ENCODE peak calls at places on chromosomes 3 and 15, in ten cellular contexts. A, V, L, U, X, K, G, F, M and O are unnamed samples.

GRCh38 chr15:61097852-61098251 is 131.2 kb downstream of the RORA start:
- DNase-seq in A (no peak), V (no peak), L (no peak), U (no peak), X (no peak), K (no peak), G (no peak), F (no peak), M (no peak), O (no peak)

GRCh38 chr3:52281980-52282801 is 3.7 kb upstream of the WDR82 start:
- DNase-seq in A (no peak), V (no peak), L (peak; percentile 69), U (no peak), X (no peak), K (no peak), G (no peak), F (no peak), M (no peak), O (no peak)

GRCh38 chr3:50211930-50212329 is 6.9 kb downstream of the SLC38A3 start:
- DNase-seq in A (no peak), V (peak; percentile 20), L (peak; percentile 47), U (no peak), X (no peak), K (no peak), G (no peak), F (no peak), M (no peak), O (no peak)

GRCh38 chr15:25690673-25691543 is 172.2 kb downstream of the ATP10A start:
- DNase-seq in A (no peak), V (peak; percentile 86), L (no peak), U (no peak), X (no peak), K (no peak), G (peak; percentile 75), F (no peak), M (no peak), O (no peak)

GRCh38 chr3:188389711-188390346 is 235.9 kb downstream of the LPP start:
- DNase-seq in A (no peak), V (no peak), L (no peak), U (peak; percentile 4), X (no peak), K (no peak), G (no peak), F (no peak), M (peak; percentile 72), O (no peak)

GRCh38 chr3:193795062-193795690 is 202.2 kb downstream of the OPA1 start:
- DNase-seq in A (no peak), V (no peak), L (no peak), U (no peak), X (no peak), K (no peak), G (no peak), F (no peak), M (no peak), O (no peak)

GRCh38 chr3:113241292-113242033 is 30.1 kb downstream of the BOC start:
- DNase-seq in A (no peak), V (peak; percentile 22), L (no peak), U (no peak), X (peak; percentile 32), K (no peak), G (no peak), F (no peak), M (no peak), O (no peak)

GRCh38 chr15:56040081-56041035 is 46.9 kb upstream of the NEDD4 start:
- DNase-seq in A (peak; percentile 66), V (peak; percentile 98), L (peak; percentile 38), U (peak; percentile 3), X (peak; percentile 61), K (no peak), G (peak; percentile 85), F (peak; percentile 54), M (peak; percentile 79), O (no peak)

GRCh38 chr3:49867400-49867799 is 2.3 kb downstream of the CAMKV start:
- DNase-seq in A (no peak), V (no peak), L (no peak), U (no peak), X (no peak), K (no peak), G (no peak), F (no peak), M (no peak), O (no peak)

GRCh38 chr15:35319354-35319753 is 226.6 kb downstream of the DPH6 start:
- DNase-seq in A (no peak), V (no peak), L (no peak), U (no peak), X (no peak), K (no peak), G (no peak), F (no peak), M (no peak), O (no peak)

GRCh38 chr3:19029837-19030835 is 118.2 kb upstream of the KCNH8 start:
- DNase-seq in A (no peak), V (no peak), L (no peak), U (no peak), X (no peak), K (no peak), G (peak; percentile 64), F (no peak), M (no peak), O (no peak)

GRCh38 chr3:123317716-123318115 is 116.0 kb downstream of the SEC22A start:
- DNase-seq in A (no peak), V (no peak), L (no peak), U (no peak), X (no peak), K (no peak), G (no peak), F (no peak), M (no peak), O (no peak)

GRCh38 chr3:72938471-72939265 is 50.8 kb downstream of the GXYLT2 start:
- DNase-seq in A (peak; percentile 37), V (peak; percentile 99), L (peak; percentile 94), U (no peak), X (peak; percentile 51), K (peak; percentile 92), G (peak; percentile 66), F (peak; percentile 57), M (peak; percentile 87), O (no peak)
- TF ChIP-seq CTCF in A (no peak), V (peak; percentile 51), L (peak; percentile 14), U (no peak), X (peak; percentile 61), K (peak; percentile 61), G (peak; percentile 81), F (peak; percentile 61), M (peak; percentile 75), O (peak; percentile 63)

GRCh38 chr3:46442591-46443530 is 21.8 kb downstream of the LTF start:
- DNase-seq in A (peak; percentile 56), V (no peak), L (peak; percentile 55), U (no peak), X (peak; percentile 36), K (no peak), G (no peak), F (no peak), M (peak; percentile 70), O (no peak)
- TF ChIP-seq CTCF in A (no peak), V (no peak), L (peak; percentile 43), U (no peak), X (peak; percentile 66), K (peak; percentile 37), G (no peak), F (no peak), M (peak; percentile 63), O (peak; percentile 64)

GRCh38 chr15:80455051-80455648 is 51.0 kb downstream of the ARNT2 start:
- DNase-seq in A (no peak), V (peak; percentile 31), L (no peak), U (no peak), X (no peak), K (no peak), G (peak; percentile 62), F (no peak), M (no peak), O (no peak)

GRCh38 chr15:80456517-80457497 is 52.6 kb downstream of the ARNT2 start:
- DNase-seq in A (no peak), V (peak; percentile 81), L (no peak), U (no peak), X (no peak), K (no peak), G (no peak), F (no peak), M (no peak), O (no peak)

GRCh38 chr15:80459380-80459779 is 55.2 kb downstream of the ARNT2 start:
- DNase-seq in A (no peak), V (no peak), L (no peak), U (no peak), X (no peak), K (no peak), G (no peak), F (no peak), M (no peak), O (no peak)

GRCh38 chr15:80455668-80456442 is 51.7 kb downstream of the ARNT2 start:
- DNase-seq in A (peak; percentile 56), V (peak; percentile 97), L (peak; percentile 31), U (no peak), X (peak; percentile 56), K (no peak), G (peak; percentile 85), F (no peak), M (no peak), O (peak; percentile 89)

GRCh38 chr15:80457896-80458295 is 53.7 kb downstream of the ARNT2 start:
- DNase-seq in A (no peak), V (no peak), L (no peak), U (no peak), X (no peak), K (no peak), G (no peak), F (no peak), M (no peak), O (no peak)
- TF ChIP-seq CTCF in A (no peak), V (no peak), L (no peak), U (no peak), X (no peak), K (no peak), G (no peak), F (no peak), M (no peak), O (no peak)

GRCh38 chr3:66493464-66494099 is 7.2 kb downstream of the LRIG1 start:
- DNase-seq in A (no peak), V (no peak), L (no peak), U (no peak), X (no peak), K (no peak), G (no peak), F (no peak), M (no peak), O (no peak)
- TF ChIP-seq CTCF in A (no peak), V (no peak), L (no peak), U (no peak), X (no peak), K (no peak), G (no peak), F (no peak), M (no peak), O (no peak)

GRCh38 chr3:10744098-10744465 is 71.9 kb upstream of the SLC6A11 start:
- DNase-seq in A (no peak), V (no peak), L (peak; percentile 34), U (no peak), X (peak; percentile 24), K (no peak), G (peak; percentile 25), F (no peak), M (no peak), O (no peak)
- TF ChIP-seq CTCF in A (no peak), V (peak; percentile 12), L (peak; percentile 4), U (no peak), X (peak; percentile 35), K (no peak), G (peak; percentile 41), F (peak; percentile 6), M (no peak), O (no peak)